ENCODE peak calls at places on chromosomes 4 and X, in five cellular contexts. B is H54; H is GM20000; Q is NCI-H1436; J is effector CD8-positive, alpha-beta T cell. R is an unnamed sample.

GRCh38 chrX:69724307-69724706 is 108.4 kb downstream of the EDA start:
- DNase-seq in Q (no peak), B (no peak), H (no peak), J (no peak), R (no peak)

GRCh38 chr4:72418458-72418857 is 150.6 kb downstream of the ADAMTS3 start:
- DNase-seq in H (no peak), Q (peak), B (no peak), J (no peak), R (no peak)

GRCh38 chr4:654526-654845 is 19.6 kb downstream of the ATP5ME start:
- DNase-seq in H (no peak), B (no peak), J (no peak), Q (no peak), R (no peak)

GRCh38 chr4:95551653-95552052 is 2.9 kb upstream of the UNC5C start:
- DNase-seq in Q (no peak), J (no peak), H (no peak), B (no peak), R (no peak)

GRCh38 chr4:10524196-10524833 is 67.1 kb upstream of the ZNF518B start:
- DNase-seq in J (no peak), B (no peak), Q (no peak), H (no peak), R (no peak)

GRCh38 chr4:133938061-133938460 is 263.5 kb downstream of the PABPC4L start:
- DNase-seq in H (no peak), J (no peak), B (no peak), Q (no peak), R (no peak)

GRCh38 chr4:149911995-149912394 is 96.4 kb upstream of the IQCM start:
- DNase-seq in Q (no peak), B (no peak), J (no peak), H (no peak), R (no peak)

GRCh38 chr4:60579335-60579734 is 620.8 kb upstream of the ADGRL3 start:
- DNase-seq in B (no peak), H (no peak), Q (no peak), J (no peak), R (no peak)

GRCh38 chr4:145034727-145035211 is 63.2 kb downstream of the ANAPC10 start:
- DNase-seq in Q (no peak), H (no peak), B (peak), J (no peak), R (no peak)

GRCh38 chrX:12548746-12549145 is 242.5 kb upstream of the PRPS2 start:
- DNase-seq in H (peak), B (no peak), J (no peak), Q (no peak), R (no peak)

GRCh38 chr4:62006108-62006507 is 806.0 kb downstream of the ADGRL3 start:
- DNase-seq in Q (no peak), J (no peak), H (no peak), B (no peak), R (no peak)

GRCh38 chrX:49951524-49952193 is 29.3 kb downstream of the CLCN5 start:
- DNase-seq in J (no peak), B (no peak), H (no peak), Q (no peak), R (no peak)

GRCh38 chrX:47321978-47322377 is 48.4 kb upstream of the ZNF157 start:
- DNase-seq in B (no peak), Q (no peak), H (no peak), J (no peak), R (no peak)